ENCODE peak calls at places on chromosomes 4 and X, in ten cellular contexts. One of them, this sample, is unnamed.

GRCh38 chrX:2283111-2283847 is 217.5 kb downstream of the DHRSX start:
- DNase-seq in PC-3: no peak
- DNase-seq in pancreas: no peak
- DNase-seq in kidney: no peak
- DNase-seq in IMR-90: no peak
- DNase-seq in brain microvascular endothelial cell: no peak
- DNase-seq in Peyer's patch: no peak
- DNase-seq in CD4-positive, alpha-beta T cell: no peak
- DNase-seq in psoas muscle: no peak
- DNase-seq in right atrium auricular region: no peak
- DNase-seq in this sample: no peak

GRCh38 chrX:38803286-38803608 is 2.0 kb downstream of the MID1IP1 start:
- DNase-seq in PC-3: no peak
- DNase-seq in Peyer's patch: no peak
- DNase-seq in psoas muscle: no peak
- DNase-seq in brain microvascular endothelial cell: no peak
- DNase-seq in right atrium auricular region: no peak
- DNase-seq in IMR-90: no peak
- DNase-seq in pancreas: no peak
- DNase-seq in CD4-positive, alpha-beta T cell: no peak
- DNase-seq in kidney: no peak
- DNase-seq in this sample: no peak

GRCh38 chrX:71859637-71860036 is 51.0 kb upstream of the NHSL2 start:
- DNase-seq in Peyer's patch: no peak
- DNase-seq in psoas muscle: no peak
- DNase-seq in right atrium auricular region: no peak
- DNase-seq in kidney: no peak
- DNase-seq in pancreas: no peak
- DNase-seq in brain microvascular endothelial cell: peak
- DNase-seq in IMR-90: peak
- DNase-seq in PC-3: peak
- DNase-seq in CD4-positive, alpha-beta T cell: peak
- DNase-seq in this sample: peak

GRCh38 chrX:19544693-19545305 is 29.5 kb upstream of the MAP3K15 start:
- DNase-seq in PC-3: peak
- DNase-seq in CD4-positive, alpha-beta T cell: peak
- DNase-seq in IMR-90: peak
- DNase-seq in psoas muscle: no peak
- DNase-seq in pancreas: peak
- DNase-seq in kidney: no peak
- DNase-seq in right atrium auricular region: no peak
- DNase-seq in Peyer's patch: peak
- DNase-seq in brain microvascular endothelial cell: peak
- DNase-seq in this sample: peak

GRCh38 chrX:8803326-8803725 is 2.1 kb upstream of the FAM9A start:
- DNase-seq in kidney: no peak
- DNase-seq in right atrium auricular region: no peak
- DNase-seq in IMR-90: no peak
- DNase-seq in brain microvascular endothelial cell: no peak
- DNase-seq in Peyer's patch: no peak
- DNase-seq in PC-3: peak
- DNase-seq in CD4-positive, alpha-beta T cell: no peak
- DNase-seq in psoas muscle: no peak
- DNase-seq in pancreas: no peak
- DNase-seq in this sample: no peak

GRCh38 chr4:164955107-164955805 is 22.2 kb downstream of the TRIM61 start:
- DNase-seq in brain microvascular endothelial cell: no peak
- DNase-seq in pancreas: no peak
- DNase-seq in PC-3: peak
- DNase-seq in Peyer's patch: no peak
- DNase-seq in psoas muscle: no peak
- DNase-seq in IMR-90: no peak
- DNase-seq in right atrium auricular region: no peak
- DNase-seq in kidney: no peak
- DNase-seq in CD4-positive, alpha-beta T cell: no peak
- DNase-seq in this sample: no peak

GRCh38 chrX:81489987-81490386 is 288.1 kb downstream of the SH3BGRL start:
- DNase-seq in Peyer's patch: no peak
- DNase-seq in brain microvascular endothelial cell: no peak
- DNase-seq in IMR-90: no peak
- DNase-seq in right atrium auricular region: no peak
- DNase-seq in psoas muscle: no peak
- DNase-seq in CD4-positive, alpha-beta T cell: no peak
- DNase-seq in kidney: no peak
- DNase-seq in pancreas: no peak
- DNase-seq in PC-3: peak
- DNase-seq in this sample: no peak

GRCh38 chr4:89493367-89493766 is 185.8 kb upstream of the GPRIN3 start:
- DNase-seq in brain microvascular endothelial cell: no peak
- DNase-seq in Peyer's patch: no peak
- DNase-seq in pancreas: no peak
- DNase-seq in kidney: no peak
- DNase-seq in PC-3: no peak
- DNase-seq in right atrium auricular region: no peak
- DNase-seq in IMR-90: no peak
- DNase-seq in CD4-positive, alpha-beta T cell: no peak
- DNase-seq in psoas muscle: no peak
- DNase-seq in this sample: no peak

GRCh38 chr4:47374477-47374876 is 89.0 kb downstream of the COMMD8 start:
- DNase-seq in CD4-positive, alpha-beta T cell: no peak
- DNase-seq in PC-3: peak
- DNase-seq in kidney: no peak
- DNase-seq in Peyer's patch: no peak
- DNase-seq in right atrium auricular region: no peak
- DNase-seq in pancreas: no peak
- DNase-seq in brain microvascular endothelial cell: no peak
- DNase-seq in psoas muscle: no peak
- DNase-seq in IMR-90: peak
- DNase-seq in this sample: peak

GRCh38 chr4:7705062-7705461 is 234.6 kb downstream of the AFAP1 start:
- DNase-seq in psoas muscle: peak
- DNase-seq in IMR-90: no peak
- DNase-seq in CD4-positive, alpha-beta T cell: no peak
- DNase-seq in kidney: peak
- DNase-seq in brain microvascular endothelial cell: no peak
- DNase-seq in pancreas: peak
- DNase-seq in right atrium auricular region: no peak
- DNase-seq in Peyer's patch: no peak
- DNase-seq in PC-3: no peak
- DNase-seq in this sample: no peak

GRCh38 chr4:1590244-1590643 is 93.9 kb downstream of the FAM53A start:
- DNase-seq in CD4-positive, alpha-beta T cell: no peak
- DNase-seq in Peyer's patch: no peak
- DNase-seq in pancreas: no peak
- DNase-seq in kidney: no peak
- DNase-seq in brain microvascular endothelial cell: no peak
- DNase-seq in psoas muscle: peak
- DNase-seq in PC-3: no peak
- DNase-seq in IMR-90: no peak
- DNase-seq in right atrium auricular region: no peak
- DNase-seq in this sample: no peak

GRCh38 chrX:118756111-118756510 is 28.7 kb downstream of the IL13RA1 start:
- DNase-seq in psoas muscle: no peak
- DNase-seq in pancreas: no peak
- DNase-seq in brain microvascular endothelial cell: no peak
- DNase-seq in IMR-90: no peak
- DNase-seq in kidney: no peak
- DNase-seq in PC-3: no peak
- DNase-seq in CD4-positive, alpha-beta T cell: no peak
- DNase-seq in right atrium auricular region: no peak
- DNase-seq in Peyer's patch: no peak
- DNase-seq in this sample: no peak

GRCh38 chr4:131093303-131093702 is 1997.4 kb downstream of the C4orf33 start:
- DNase-seq in brain microvascular endothelial cell: no peak
- DNase-seq in CD4-positive, alpha-beta T cell: no peak
- DNase-seq in IMR-90: no peak
- DNase-seq in psoas muscle: no peak
- DNase-seq in right atrium auricular region: no peak
- DNase-seq in pancreas: no peak
- DNase-seq in Peyer's patch: no peak
- DNase-seq in PC-3: peak
- DNase-seq in kidney: no peak
- DNase-seq in this sample: peak

GRCh38 chrX:150934453-150934852 is 36.0 kb upstream of the CD99L2 start:
- DNase-seq in PC-3: peak
- DNase-seq in Peyer's patch: no peak
- DNase-seq in IMR-90: peak
- DNase-seq in right atrium auricular region: no peak
- DNase-seq in pancreas: no peak
- DNase-seq in brain microvascular endothelial cell: peak
- DNase-seq in psoas muscle: no peak
- DNase-seq in CD4-positive, alpha-beta T cell: no peak
- DNase-seq in kidney: no peak
- DNase-seq in this sample: peak

GRCh38 chrX:38220936-38221386 is 290 bp upstream of the SRPX start:
- DNase-seq in brain microvascular endothelial cell: no peak
- DNase-seq in IMR-90: peak
- DNase-seq in pancreas: no peak
- DNase-seq in Peyer's patch: no peak
- DNase-seq in psoas muscle: peak
- DNase-seq in PC-3: no peak
- DNase-seq in right atrium auricular region: no peak
- DNase-seq in kidney: no peak
- DNase-seq in CD4-positive, alpha-beta T cell: no peak
- DNase-seq in this sample: peak

GRCh38 chr4:63563288-63564014 is 845.8 kb downstream of the TECRL start:
- DNase-seq in CD4-positive, alpha-beta T cell: no peak
- DNase-seq in right atrium auricular region: no peak
- DNase-seq in IMR-90: no peak
- DNase-seq in pancreas: no peak
- DNase-seq in psoas muscle: no peak
- DNase-seq in PC-3: peak
- DNase-seq in kidney: no peak
- DNase-seq in Peyer's patch: no peak
- DNase-seq in brain microvascular endothelial cell: no peak
- DNase-seq in this sample: no peak
- TF ChIP-seq CTCF in CD4-positive, alpha-beta T cell: no peak
- TF ChIP-seq CTCF in right atrium auricular region: no peak
- TF ChIP-seq CTCF in IMR-90: no peak
- TF ChIP-seq CTCF in pancreas: no peak
- TF ChIP-seq CTCF in psoas muscle: no peak
- TF ChIP-seq CTCF in PC-3: peak
- TF ChIP-seq CTCF in kidney: no peak
- TF ChIP-seq CTCF in Peyer's patch: no peak
- TF ChIP-seq CTCF in brain microvascular endothelial cell: no peak
- TF ChIP-seq CTCF in this sample: no peak

GRCh38 chr4:159179310-159179958 is 76.6 kb downstream of the RAPGEF2 start:
- DNase-seq in Peyer's patch: no peak
- DNase-seq in CD4-positive, alpha-beta T cell: no peak
- DNase-seq in IMR-90: no peak
- DNase-seq in right atrium auricular region: no peak
- DNase-seq in brain microvascular endothelial cell: no peak
- DNase-seq in pancreas: no peak
- DNase-seq in psoas muscle: no peak
- DNase-seq in PC-3: no peak
- DNase-seq in kidney: no peak
- DNase-seq in this sample: no peak
- H3K27ac ChIP-seq in Peyer's patch: no peak
- H3K27ac ChIP-seq in CD4-positive, alpha-beta T cell: no peak
- H3K27ac ChIP-seq in IMR-90: no peak
- H3K27ac ChIP-seq in right atrium auricular region: peak
- H3K27ac ChIP-seq in brain microvascular endothelial cell: no peak
- H3K27ac ChIP-seq in pancreas: no peak
- H3K27ac ChIP-seq in psoas muscle: peak
- H3K27ac ChIP-seq in PC-3: no peak
- H3K27ac ChIP-seq in kidney: no peak
- H3K27ac ChIP-seq in this sample: no peak

GRCh38 chr4:4995103-4995761 is 24.0 kb downstream of the CYTL1 start:
- DNase-seq in Peyer's patch: peak
- DNase-seq in IMR-90: peak
- DNase-seq in pancreas: peak
- DNase-seq in PC-3: peak
- DNase-seq in right atrium auricular region: peak
- DNase-seq in brain microvascular endothelial cell: peak
- DNase-seq in psoas muscle: peak
- DNase-seq in CD4-positive, alpha-beta T cell: peak
- DNase-seq in kidney: peak
- DNase-seq in this sample: peak
- TF ChIP-seq CTCF in Peyer's patch: peak
- TF ChIP-seq CTCF in IMR-90: peak
- TF ChIP-seq CTCF in pancreas: peak
- TF ChIP-seq CTCF in PC-3: peak
- TF ChIP-seq CTCF in right atrium auricular region: peak
- TF ChIP-seq CTCF in brain microvascular endothelial cell: peak
- TF ChIP-seq CTCF in psoas muscle: peak
- TF ChIP-seq CTCF in CD4-positive, alpha-beta T cell: peak
- TF ChIP-seq CTCF in kidney: peak
- TF ChIP-seq CTCF in this sample: peak

GRCh38 chr4:122703868-122704267 is 28.6 kb upstream of the BBS12 start:
- DNase-seq in brain microvascular endothelial cell: no peak
- DNase-seq in psoas muscle: no peak
- DNase-seq in pancreas: no peak
- DNase-seq in IMR-90: no peak
- DNase-seq in kidney: no peak
- DNase-seq in right atrium auricular region: no peak
- DNase-seq in CD4-positive, alpha-beta T cell: no peak
- DNase-seq in Peyer's patch: no peak
- DNase-seq in PC-3: no peak
- DNase-seq in this sample: no peak

GRCh38 chr4:122702939-122703338 is 29.6 kb upstream of the BBS12 start:
- DNase-seq in brain microvascular endothelial cell: no peak
- DNase-seq in CD4-positive, alpha-beta T cell: no peak
- DNase-seq in IMR-90: no peak
- DNase-seq in kidney: no peak
- DNase-seq in PC-3: peak
- DNase-seq in pancreas: no peak
- DNase-seq in Peyer's patch: no peak
- DNase-seq in psoas muscle: no peak
- DNase-seq in right atrium auricular region: no peak
- DNase-seq in this sample: no peak

GRCh38 chr4:122701965-122702364 is 30.5 kb upstream of the BBS12 start:
- DNase-seq in right atrium auricular region: no peak
- DNase-seq in PC-3: no peak
- DNase-seq in kidney: no peak
- DNase-seq in pancreas: no peak
- DNase-seq in CD4-positive, alpha-beta T cell: no peak
- DNase-seq in psoas muscle: no peak
- DNase-seq in brain microvascular endothelial cell: no peak
- DNase-seq in Peyer's patch: no peak
- DNase-seq in IMR-90: no peak
- DNase-seq in this sample: no peak

GRCh38 chr4:122701061-122701460 is 31.4 kb upstream of the BBS12 start:
- DNase-seq in brain microvascular endothelial cell: no peak
- DNase-seq in kidney: no peak
- DNase-seq in psoas muscle: no peak
- DNase-seq in Peyer's patch: no peak
- DNase-seq in right atrium auricular region: no peak
- DNase-seq in pancreas: no peak
- DNase-seq in IMR-90: no peak
- DNase-seq in PC-3: no peak
- DNase-seq in CD4-positive, alpha-beta T cell: no peak
- DNase-seq in this sample: peak

DNA sequence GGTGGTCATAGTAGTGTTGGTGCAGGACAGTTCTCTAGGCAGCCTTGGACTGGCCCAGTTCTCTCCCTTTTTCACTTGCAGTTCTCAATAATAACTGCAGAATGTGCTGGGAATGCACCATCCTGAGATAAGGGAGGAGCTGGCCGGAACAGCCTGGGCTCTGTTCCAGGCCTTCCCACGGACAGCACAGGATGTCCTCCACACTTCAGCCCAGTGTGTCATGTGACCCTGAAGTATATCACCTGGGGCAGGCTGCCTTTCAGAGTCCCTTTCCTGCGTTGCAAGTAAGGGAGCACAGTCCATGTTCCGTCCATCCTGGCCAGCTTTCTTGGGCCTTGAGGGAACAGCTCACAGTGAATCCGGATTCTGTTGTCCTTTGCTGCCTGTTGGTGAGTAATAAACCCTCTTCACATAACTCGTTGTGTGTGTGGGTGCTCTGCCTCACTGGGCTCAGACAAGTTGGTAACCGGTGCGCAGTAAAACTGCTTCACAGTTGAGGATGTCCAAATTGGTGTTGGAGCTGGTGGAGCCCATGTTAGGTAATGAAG is 32.3 kb upstream of the BBS12 start:
- DNase-seq in psoas muscle: no peak
- DNase-seq in IMR-90: peak
- DNase-seq in brain microvascular endothelial cell: peak
- DNase-seq in Peyer's patch: peak
- DNase-seq in right atrium auricular region: peak
- DNase-seq in pancreas: no peak
- DNase-seq in PC-3: peak
- DNase-seq in kidney: no peak
- DNase-seq in CD4-positive, alpha-beta T cell: no peak
- DNase-seq in this sample: peak
- H3K27ac ChIP-seq in psoas muscle: no peak
- H3K27ac ChIP-seq in IMR-90: no peak
- H3K27ac ChIP-seq in brain microvascular endothelial cell: no peak
- H3K27ac ChIP-seq in Peyer's patch: no peak
- H3K27ac ChIP-seq in right atrium auricular region: peak
- H3K27ac ChIP-seq in pancreas: no peak
- H3K27ac ChIP-seq in PC-3: no peak
- H3K27ac ChIP-seq in kidney: peak
- H3K27ac ChIP-seq in CD4-positive, alpha-beta T cell: no peak
- H3K27ac ChIP-seq in this sample: peak

This sample was measured in RWPE1.